ENCODE peak calls at places on chromosomes 12 and 14, in seven cellular contexts. H, B, U, F, R, L and Z are unnamed samples.

GRCh38 chr12:80038062-80038560 is 61.2 kb upstream of the OTOGL start:
- DNase-seq in H (no peak), B (no peak), U (no peak), F (no peak), R (no peak), L (peak; percentile 6), Z (no peak)

GRCh38 chr14:60561845-60562746 is 53.1 kb downstream of the SIX6 start:
- DNase-seq in H (peak; percentile 36), B (peak; percentile 81), U (peak; percentile 77), F (peak; percentile 9), R (peak; percentile 94), L (peak; percentile 93), Z (peak; percentile 20)

GRCh38 chr12:103808239-103808880 is 32.7 kb downstream of the NT5DC3 start:
- DNase-seq in H (no peak), B (no peak), U (no peak), F (no peak), R (no peak), L (no peak), Z (no peak)

GRCh38 chr14:61322799-61323290 is 1.5 kb downstream of the PRKCH start:
- DNase-seq in H (peak; percentile 27), B (peak; percentile 66), U (peak; percentile 7), F (peak; percentile 75), R (peak; percentile 89), L (peak; percentile 24), Z (no peak)

GRCh38 chr14:20613094-20614037 is 22.2 kb upstream of the RNASE12 start:
- DNase-seq in H (peak; percentile 66), B (peak; percentile 97), U (peak; percentile 98), F (peak; percentile 99), R (peak; percentile 99), L (peak; percentile 99), Z (peak; percentile 87)

GRCh38 chr12:71439613-71440392 is at the start of gene LGR5:
- DNase-seq in H (peak; percentile 91), B (no peak), U (peak; percentile 48), F (no peak), R (peak; percentile 15), L (peak; percentile 44), Z (peak; percentile 41)

GRCh38 chr12:89081709-89082108 is 270.6 kb downstream of the DUSP6 start:
- DNase-seq in H (no peak), B (no peak), U (no peak), F (no peak), R (no peak), L (no peak), Z (no peak)

GRCh38 chr12:110744697-110745264 is 2.1 kb upstream of the PPP1CC start:
- DNase-seq in H (peak; percentile 22), B (no peak), U (no peak), F (peak; percentile 41), R (peak; percentile 77), L (peak; percentile 48), Z (peak; percentile 71)

GRCh38 chr12:58067610-58068387 is 126.4 kb downstream of the ATP23 start:
- DNase-seq in H (no peak), B (no peak), U (peak; percentile 96), F (peak; percentile 81), R (peak; percentile 97), L (peak; percentile 91), Z (no peak)

GRCh38 chr14:48323655-48324054 is 648.2 kb upstream of the MDGA2 start:
- DNase-seq in H (no peak), B (no peak), U (peak; percentile 66), F (no peak), R (peak; percentile 94), L (no peak), Z (no peak)

GRCh38 chr12:55818140-55818728 is 393 bp downstream of the ORMDL2 start:
- DNase-seq in H (peak; percentile 70), B (no peak), U (peak; percentile 23), F (no peak), R (no peak), L (peak; percentile 82), Z (no peak)

GRCh38 chr14:105039458-105040205 is 18.7 kb upstream of the CDCA4 start:
- DNase-seq in H (peak; percentile 48), B (no peak), U (no peak), F (no peak), R (no peak), L (no peak), Z (no peak)

GRCh38 chr12:124829008-124829707 is 34.5 kb downstream of the SCARB1 start:
- DNase-seq in H (no peak), B (no peak), U (peak; percentile 86), F (peak; percentile 66), R (peak; percentile 91), L (peak; percentile 92), Z (no peak)
- H3K27ac ChIP-seq in H (peak overlapping the region; percentile 72), B (peak overlapping the region; percentile 63), U (peak overlapping the region; percentile 66), F (peak overlapping the region; percentile 72), R (peak overlapping the region; percentile 78), L (peak overlapping the region; percentile 88), Z (peak overlapping the region; percentile 53)

GRCh38 chr12:54579258-54579657 is 9.2 kb downstream of the PPP1R1A start:
- DNase-seq in H (no peak), B (no peak), U (no peak), F (no peak), R (no peak), L (no peak), Z (no peak)

GRCh38 chr12:54583726-54584125 is 4.7 kb downstream of the PPP1R1A start:
- DNase-seq in H (no peak), B (no peak), U (no peak), F (no peak), R (no peak), L (no peak), Z (no peak)

GRCh38 chr12:54581412-54581811 is 7.0 kb downstream of the PPP1R1A start:
- DNase-seq in H (no peak), B (no peak), U (no peak), F (no peak), R (no peak), L (no peak), Z (no peak)

GRCh38 chr12:54578778-54579177 is 9.7 kb downstream of the PPP1R1A start:
- DNase-seq in H (no peak), B (no peak), U (no peak), F (no peak), R (no peak), L (no peak), Z (no peak)

DNA sequence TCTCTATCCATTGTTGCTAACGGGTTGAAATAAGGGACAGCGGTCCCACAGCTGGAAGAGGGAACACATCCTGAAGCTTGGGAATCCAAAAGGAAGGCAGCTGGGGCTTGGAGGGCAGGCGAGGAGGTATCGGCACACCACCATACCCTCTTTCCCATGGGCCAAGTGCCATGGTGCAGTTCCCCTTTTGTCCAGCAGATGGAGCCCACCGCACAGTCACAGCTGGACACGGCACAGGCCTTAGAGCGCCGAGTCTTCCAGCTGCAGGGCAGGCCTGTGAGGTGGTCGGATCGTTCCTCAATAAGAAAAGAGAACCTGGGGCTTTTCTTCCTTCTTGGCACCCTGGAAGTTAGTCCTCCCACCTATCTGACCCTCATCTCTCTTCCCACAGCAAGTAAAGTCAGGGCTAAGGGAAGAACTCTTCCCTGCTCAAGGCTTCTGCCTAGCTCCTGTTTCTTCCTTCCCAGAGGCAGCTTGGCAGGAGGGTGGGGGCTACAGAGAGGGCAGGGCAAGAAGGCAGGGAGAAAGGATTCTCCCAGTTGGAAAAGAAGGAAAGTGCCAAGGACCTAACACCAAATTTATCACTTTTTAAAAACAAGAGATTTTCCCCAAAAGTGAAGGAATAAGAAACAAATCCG is 8.6 kb downstream of the PPP1R1A start:
- DNase-seq in H (peak; percentile 79), B (peak; percentile 55), U (peak; percentile 41), F (peak; percentile 19), R (peak; percentile 89), L (peak; percentile 80), Z (peak; percentile 85)
- H3K9ac ChIP-seq in H (no peak overlapping the region), B (no peak overlapping the region), U (no peak overlapping the region), F (no peak overlapping the region), R (no peak overlapping the region), L (no peak overlapping the region), Z (no peak overlapping the region)

GRCh38 chr14:51368721-51369163 is 128.7 kb downstream of the TMX1 start:
- DNase-seq in H (no peak), B (no peak), U (peak; percentile 84), F (no peak), R (no peak), L (peak; percentile 96), Z (no peak)

GRCh38 chr14:51367600-51367931 is 127.5 kb downstream of the TMX1 start:
- DNase-seq in H (no peak), B (no peak), U (peak; percentile 54), F (peak; percentile 61), R (no peak), L (peak; percentile 62), Z (no peak)

GRCh38 chr14:51369814-51370213 is 129.8 kb downstream of the TMX1 start:
- DNase-seq in H (no peak), B (peak; percentile 18), U (no peak), F (no peak), R (peak; percentile 51), L (no peak), Z (no peak)

GRCh38 chr14:51365241-51365940 is 125.3 kb downstream of the TMX1 start:
- DNase-seq in H (no peak), B (no peak), U (no peak), F (no peak), R (no peak), L (peak; percentile 50), Z (no peak)

DNA sequence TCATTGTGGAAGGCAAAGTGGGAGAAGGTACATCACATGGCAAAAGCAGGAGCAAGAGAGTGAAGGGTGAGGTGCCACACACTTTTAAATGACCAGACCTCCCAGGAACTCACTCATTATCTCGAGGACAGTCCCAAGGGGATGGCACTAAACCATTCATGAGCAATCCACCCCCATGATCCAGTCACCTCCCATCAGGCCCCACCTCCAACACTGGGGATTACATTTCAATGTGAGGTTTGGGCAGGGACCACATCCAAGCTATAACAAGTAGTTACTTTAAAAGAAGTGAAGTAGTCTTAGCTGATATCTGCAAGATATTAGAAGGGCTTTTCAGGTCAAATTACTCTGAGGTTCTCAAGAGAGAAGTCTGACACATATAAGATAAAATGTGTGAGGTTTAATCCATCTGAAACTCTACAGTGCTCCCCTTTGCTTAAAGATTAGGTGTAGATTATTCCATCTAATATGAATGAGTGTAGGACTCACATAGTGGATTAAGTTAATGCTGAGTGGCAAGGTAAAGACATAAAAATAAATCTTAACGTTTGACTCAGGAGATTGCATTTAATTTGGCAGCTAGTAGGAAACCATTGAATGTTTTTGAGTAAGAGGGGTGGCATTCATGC is 130.8 kb downstream of the TMX1 start:
- DNase-seq in H (no peak), B (no peak), U (peak; percentile 14), F (no peak), R (peak; percentile 34), L (peak; percentile 78), Z (no peak)
- H3K4me3 ChIP-seq in H (no peak overlapping the region), B (no peak overlapping the region), U (no peak overlapping the region), F (no peak overlapping the region), R (no peak overlapping the region), L (no peak overlapping the region), Z (no peak overlapping the region)

GRCh38 chr12:10374624-10375018 is 15.2 kb downstream of the KLRK1 start:
- DNase-seq in H (no peak), B (no peak), U (no peak), F (no peak), R (no peak), L (no peak), Z (no peak)
- H3K27ac ChIP-seq in H (no peak overlapping the region), B (no peak overlapping the region), U (no peak overlapping the region), F (no peak overlapping the region), R (no peak overlapping the region), L (no peak overlapping the region), Z (no peak overlapping the region)